ENCODE peak calls at places on chromosomes 12 and 14, in nine cellular contexts. O is iris pigment epithelial cell; I is AG04450; W is OCI-LY7; R is GM03348; K is HTR-8/SVneo; S is H4; U is stimulated activated CD4-positive, alpha-beta T cell treated with anti-CD3 and anti-CD28 coated beads, Interleukin-2, amount 100 ng/mL, for 48 hours; F is astrocyte. Q is an unnamed sample.
A peak's percentile ranks its signal among the peaks of the same experiment; 100 is the strongest.

GRCh38 chr12:80195143-80195726 is 95.9 kb downstream of the OTOGL start:
- DNase-seq in O (peak; percentile 78), I (peak; percentile 61), W (peak; percentile 14), R (peak; percentile 68), K (peak; percentile 28), S (peak; percentile 47), U (no peak), F (peak; percentile 54), Q (no peak)

GRCh38 chr12:43578782-43579181 is 26.8 kb upstream of the ADAMTS20 start:
- DNase-seq in O (peak; percentile 31), I (no peak), W (no peak), R (peak; percentile 7), K (peak; percentile 3), S (peak; percentile 9), U (no peak), F (peak; percentile 1), Q (no peak)

GRCh38 chr12:5956987-5957386 is 11.9 kb upstream of the ANO2 start:
- DNase-seq in O (no peak), I (no peak), W (no peak), R (no peak), K (no peak), S (no peak), U (no peak), F (no peak), Q (no peak)

GRCh38 chr12:96070670-96071279 is 35.4 kb upstream of the LTA4H start:
- DNase-seq in O (no peak), I (no peak), W (peak; percentile 35), R (peak; percentile 41), K (no peak), S (no peak), U (no peak), F (peak; percentile 15), Q (no peak)

GRCh38 chr12:41365653-41366131 is 177.6 kb downstream of the PDZRN4 start:
- DNase-seq in O (peak; percentile 9), I (no peak), W (no peak), R (no peak), K (no peak), S (no peak), U (no peak), F (peak; percentile 4), Q (no peak)

GRCh38 chr12:93777249-93777648 is 100.1 kb downstream of the CRADD start:
- DNase-seq in O (peak; percentile 72), I (no peak), W (no peak), R (peak; percentile 19), K (no peak), S (no peak), U (no peak), F (peak; percentile 46), Q (no peak)

GRCh38 chr14:104973215-104974145 is 4.7 kb downstream of the AHNAK2 start:
- DNase-seq in O (peak; percentile 94), I (peak; percentile 79), W (no peak), R (peak; percentile 95), K (peak; percentile 92), S (peak; percentile 96), U (no peak), F (peak; percentile 94), Q (no peak)

GRCh38 chr12:111645433-111645832 is 40.3 kb downstream of the BRAP start:
- DNase-seq in O (peak; percentile 88), I (no peak), W (no peak), R (no peak), K (peak; percentile 45), S (no peak), U (no peak), F (peak; percentile 87), Q (no peak)

GRCh38 chr12:93645702-93646101 is 31.5 kb upstream of the CRADD start:
- DNase-seq in O (peak; percentile 47), I (no peak), W (no peak), R (peak; percentile 39), K (no peak), S (peak; percentile 21), U (no peak), F (peak; percentile 57), Q (no peak)

GRCh38 chr12:16473610-16474326 is 126.3 kb downstream of the MGST1 start:
- DNase-seq in O (peak; percentile 68), I (peak; percentile 8), W (no peak), R (peak; percentile 12), K (no peak), S (no peak), U (no peak), F (no peak), Q (no peak)

GRCh38 chr14:104144453-104144790 is 6.0 kb downstream of the KIF26A start:
- DNase-seq in O (no peak), I (no peak), W (no peak), R (no peak), K (no peak), S (no peak), U (no peak), F (no peak), Q (no peak)

GRCh38 chr14:91980157-91980556 is 32.7 kb upstream of the FBLN5 start:
- DNase-seq in O (peak; percentile 98), I (peak; percentile 51), W (no peak), R (peak; percentile 76), K (peak; percentile 82), S (peak; percentile 26), U (no peak), F (peak; percentile 96), Q (peak; percentile 9)

GRCh38 chr12:25469368-25469767 is 83.7 kb downstream of the LMNTD1 start:
- DNase-seq in O (no peak), I (no peak), W (no peak), R (no peak), K (no peak), S (no peak), U (no peak), F (no peak), Q (no peak)

GRCh38 chr12:52189376-52190174 is 2.2 kb downstream of the KRT80 start:
- DNase-seq in O (peak; percentile 47), I (no peak), W (no peak), R (peak; percentile 88), K (peak; percentile 38), S (peak; percentile 67), U (no peak), F (peak; percentile 64), Q (no peak)

GRCh38 chr12:81296556-81297305 is 218.9 kb downstream of the ACSS3 start:
- DNase-seq in O (peak; percentile 50), I (no peak), W (no peak), R (no peak), K (no peak), S (peak; percentile 67), U (no peak), F (peak; percentile 87), Q (no peak)

GRCh38 chr12:27332407-27333310 is at the start of gene BMAL2:
- DNase-seq in O (peak; percentile 48), I (no peak), W (peak; percentile 5), R (peak; percentile 85), K (peak; percentile 53), S (no peak), U (peak; percentile 27), F (peak; percentile 18), Q (peak; percentile 49)

GRCh38 chr14:35406811-35407630 is 2.5 kb upstream of the NFKBIA start:
- DNase-seq in O (peak; percentile 69), I (no peak), W (peak; percentile 77), R (peak; percentile 74), K (peak; percentile 60), S (peak; percentile 67), U (no peak), F (peak; percentile 38), Q (no peak)

GRCh38 chr12:14655284-14655683 is 41.1 kb downstream of the GUCY2C start:
- DNase-seq in O (no peak), I (no peak), W (no peak), R (no peak), K (no peak), S (no peak), U (no peak), F (no peak), Q (no peak)

GRCh38 chr12:19230299-19230866 is 100.8 kb downstream of the PLEKHA5 start:
- DNase-seq in O (no peak), I (no peak), W (no peak), R (no peak), K (no peak), S (no peak), U (no peak), F (no peak), Q (no peak)

GRCh38 chr12:16513231-16513630 is 92.7 kb downstream of the LMO3 start:
- DNase-seq in O (no peak), I (no peak), W (no peak), R (no peak), K (no peak), S (no peak), U (no peak), F (no peak), Q (no peak)

GRCh38 chr14:21496453-21496852 is 14.7 kb downstream of the METTL3 start:
- DNase-seq in O (peak; percentile 90), I (peak; percentile 34), W (no peak), R (no peak), K (no peak), S (no peak), U (no peak), F (no peak), Q (no peak)

GRCh38 chr14:97703006-97703760 is 906.0 kb downstream of the VRK1 start:
- DNase-seq in O (no peak), I (no peak), W (no peak), R (no peak), K (no peak), S (no peak), U (no peak), F (no peak), Q (no peak)

GRCh38 chr12:4353785-4354208 is 25.7 kb downstream of the FGF23 start:
- DNase-seq in O (peak; percentile 9), I (no peak), W (peak; percentile 45), R (no peak), K (no peak), S (no peak), U (no peak), F (no peak), Q (no peak)

GRCh38 chr12:39782026-39782545 is 162.5 kb upstream of the ABCD2 start:
- DNase-seq in O (no peak), I (no peak), W (no peak), R (no peak), K (no peak), S (no peak), U (no peak), F (no peak), Q (no peak)

GRCh38 chr12:52089491-52089890 is 10.0 kb downstream of the SMIM41 start:
- DNase-seq in O (no peak), I (no peak), W (no peak), R (no peak), K (no peak), S (no peak), U (no peak), F (no peak), Q (no peak)

GRCh38 chr12:117098361-117099217 is 627 bp downstream of the TESC start:
- DNase-seq in O (no peak), I (no peak), W (peak; percentile 18), R (peak; percentile 27), K (no peak), S (no peak), U (peak; percentile 27), F (no peak), Q (peak; percentile 58)

GRCh38 chr14:76348898-76349297 is 27.0 kb upstream of the ESRRB start:
- DNase-seq in O (peak; percentile 51), I (no peak), W (no peak), R (no peak), K (peak; percentile 96), S (peak; percentile 78), U (no peak), F (peak; percentile 72), Q (no peak)

GRCh38 chr14:68468437-68469207 is 324.2 kb downstream of the ZFP36L1 start:
- DNase-seq in O (peak; percentile 91), I (no peak), W (no peak), R (peak; percentile 59), K (peak; percentile 87), S (peak; percentile 51), U (peak; percentile 38), F (peak; percentile 96), Q (no peak)

GRCh38 chr12:120167529-120168095 is 26.9 kb downstream of the GCN1 start:
- DNase-seq in O (no peak), I (no peak), W (peak; percentile 34), R (no peak), K (no peak), S (no peak), U (no peak), F (no peak), Q (no peak)

GRCh38 chr14:68527329-68527851 is 265.5 kb downstream of the ZFP36L1 start:
- DNase-seq in O (no peak), I (no peak), W (no peak), R (no peak), K (no peak), S (no peak), U (no peak), F (peak; percentile 56), Q (no peak)

GRCh38 chr12:89870413-89871184 is 162.0 kb upstream of the ATP2B1 start:
- DNase-seq in O (no peak), I (no peak), W (no peak), R (no peak), K (no peak), S (no peak), U (no peak), F (no peak), Q (no peak)

Q was measured in GM12891.